ENCODE peak calls at places on chromosomes 5 and 9, in nine cellular contexts. O, E, D, G, X, W, M, P and A are unnamed samples.

GRCh38 chr9:129489838-129490582 is 130.9 kb downstream of the C9orf50 start:
- DNase-seq in O (no peak), E (no peak), D (peak; percentile 34), G (no peak), X (no peak), W (no peak), M (peak; percentile 78), P (no peak), A (peak; percentile 64)

GRCh38 chr5:68429510-68429909 is 214.0 kb downstream of the PIK3R1 start:
- DNase-seq in O (no peak), E (no peak), D (no peak), G (no peak), X (no peak), W (no peak), M (no peak), P (no peak), A (no peak)

GRCh38 chr5:132807163-132807838 is 5.8 kb upstream of the SOWAHA start:
- DNase-seq in O (no peak), E (no peak), D (peak; percentile 84), G (no peak), X (no peak), W (peak; percentile 48), M (no peak), P (no peak), A (no peak)

GRCh38 chr5:81838307-81838906 is 87.5 kb upstream of the SSBP2 start:
- DNase-seq in O (no peak), E (no peak), D (peak; percentile 42), G (peak; percentile 49), X (no peak), W (peak; percentile 68), M (peak; percentile 50), P (no peak), A (no peak)

GRCh38 chr5:111278824-111279504 is 54.8 kb downstream of the CAMK4 start:
- DNase-seq in O (peak; percentile 49), E (peak; percentile 41), D (peak; percentile 72), G (peak; percentile 65), X (peak; percentile 61), W (peak; percentile 85), M (peak; percentile 87), P (no peak), A (peak; percentile 82)

GRCh38 chr5:114361724-114362196 is at the start of gene KCNN2:
- DNase-seq in O (peak; percentile 83), E (no peak), D (peak; percentile 96), G (peak; percentile 3), X (peak; percentile 86), W (no peak), M (no peak), P (peak; percentile 53), A (no peak)

GRCh38 chr9:133584559-133585476 is 24.4 kb downstream of the FAM163B start:
- DNase-seq in O (no peak), E (no peak), D (no peak), G (no peak), X (no peak), W (no peak), M (no peak), P (no peak), A (no peak)

GRCh38 chr9:134698587-134699342 is 57.2 kb downstream of the COL5A1 start:
- DNase-seq in O (peak; percentile 67), E (peak; percentile 69), D (peak; percentile 73), G (peak; percentile 52), X (peak; percentile 65), W (peak; percentile 81), M (peak; percentile 16), P (no peak), A (no peak)

GRCh38 chr5:86557920-86558319 is 59.8 kb upstream of the COX7C start:
- DNase-seq in O (no peak), E (no peak), D (no peak), G (no peak), X (no peak), W (no peak), M (no peak), P (no peak), A (no peak)

GRCh38 chr9:18338042-18338441 is 135.9 kb upstream of the ADAMTSL1 start:
- DNase-seq in O (no peak), E (no peak), D (no peak), G (no peak), X (no peak), W (no peak), M (no peak), P (no peak), A (no peak)

GRCh38 chr9:35811364-35812024 is 568 bp downstream of the SPAG8 start:
- DNase-seq in O (peak; percentile 46), E (no peak), D (peak; percentile 54), G (no peak), X (no peak), W (no peak), M (no peak), P (no peak), A (no peak)

GRCh38 chr5:14217587-14217986 is 74.4 kb downstream of the TRIO start:
- DNase-seq in O (peak; percentile 32), E (no peak), D (no peak), G (no peak), X (no peak), W (no peak), M (no peak), P (no peak), A (no peak)

GRCh38 chr9:121222524-121223171 is 21.0 kb upstream of the RAB14 start:
- DNase-seq in O (no peak), E (no peak), D (peak; percentile 35), G (peak; percentile 61), X (no peak), W (peak; percentile 66), M (no peak), P (no peak), A (no peak)

GRCh38 chr9:93133641-93134017 is 422 bp downstream of the NINJ1 start:
- DNase-seq in O (peak; percentile 75), E (peak; percentile 58), D (peak; percentile 88), G (peak; percentile 42), X (peak; percentile 81), W (peak; percentile 67), M (no peak), P (peak; percentile 66), A (peak; percentile 59)

GRCh38 chr5:180807654-180808414 is 5.2 kb upstream of the MGAT1 start:
- DNase-seq in O (no peak), E (no peak), D (no peak), G (no peak), X (peak; percentile 13), W (no peak), M (no peak), P (no peak), A (no peak)
- H3K4me3 ChIP-seq in O (peak overlapping the region; percentile 77), E (peak overlapping the region; percentile 95), D (no peak overlapping the region), G (peak overlapping the region; percentile 74), X (no peak overlapping the region), W (peak overlapping the region; percentile 93), M (peak overlapping the region; percentile 88), P (peak overlapping the region; percentile 93), A (peak overlapping the region; percentile 69)

GRCh38 chr5:75672616-75673015 is 44.6 kb downstream of the POC5 start:
- DNase-seq in O (no peak), E (no peak), D (no peak), G (no peak), X (no peak), W (no peak), M (no peak), P (no peak), A (no peak)
- H3K27me3 ChIP-seq in O (no peaks in the 10 kb centered on the region), E (no peaks in the 10 kb centered on the region), D (no peaks in the 10 kb centered on the region), G (no peaks in the 10 kb centered on the region), X (no peaks in the 10 kb centered on the region), W (no peaks in the 10 kb centered on the region), M (no peaks in the 10 kb centered on the region), P (no peaks in the 10 kb centered on the region), A (no peaks in the 10 kb centered on the region)

GRCh38 chr9:37904647-37905505 is 949 bp upstream of the SLC25A51 start:
- DNase-seq in O (no peak), E (no peak), D (peak; percentile 32), G (no peak), X (no peak), W (no peak), M (no peak), P (no peak), A (no peak)

GRCh38 chr9:37905776-37906175 is 1.8 kb upstream of the SLC25A51 start:
- DNase-seq in O (no peak), E (no peak), D (no peak), G (no peak), X (no peak), W (no peak), M (no peak), P (no peak), A (no peak)

GRCh38 chr9:37908283-37908682 is 4.4 kb upstream of the SLC25A51 start:
- DNase-seq in O (no peak), E (no peak), D (no peak), G (no peak), X (no peak), W (no peak), M (no peak), P (no peak), A (no peak)

GRCh38 chr9:37908698-37909186 is 4.8 kb upstream of the SLC25A51 start:
- DNase-seq in O (no peak), E (no peak), D (peak; percentile 45), G (peak; percentile 76), X (no peak), W (no peak), M (no peak), P (no peak), A (no peak)

DNA sequence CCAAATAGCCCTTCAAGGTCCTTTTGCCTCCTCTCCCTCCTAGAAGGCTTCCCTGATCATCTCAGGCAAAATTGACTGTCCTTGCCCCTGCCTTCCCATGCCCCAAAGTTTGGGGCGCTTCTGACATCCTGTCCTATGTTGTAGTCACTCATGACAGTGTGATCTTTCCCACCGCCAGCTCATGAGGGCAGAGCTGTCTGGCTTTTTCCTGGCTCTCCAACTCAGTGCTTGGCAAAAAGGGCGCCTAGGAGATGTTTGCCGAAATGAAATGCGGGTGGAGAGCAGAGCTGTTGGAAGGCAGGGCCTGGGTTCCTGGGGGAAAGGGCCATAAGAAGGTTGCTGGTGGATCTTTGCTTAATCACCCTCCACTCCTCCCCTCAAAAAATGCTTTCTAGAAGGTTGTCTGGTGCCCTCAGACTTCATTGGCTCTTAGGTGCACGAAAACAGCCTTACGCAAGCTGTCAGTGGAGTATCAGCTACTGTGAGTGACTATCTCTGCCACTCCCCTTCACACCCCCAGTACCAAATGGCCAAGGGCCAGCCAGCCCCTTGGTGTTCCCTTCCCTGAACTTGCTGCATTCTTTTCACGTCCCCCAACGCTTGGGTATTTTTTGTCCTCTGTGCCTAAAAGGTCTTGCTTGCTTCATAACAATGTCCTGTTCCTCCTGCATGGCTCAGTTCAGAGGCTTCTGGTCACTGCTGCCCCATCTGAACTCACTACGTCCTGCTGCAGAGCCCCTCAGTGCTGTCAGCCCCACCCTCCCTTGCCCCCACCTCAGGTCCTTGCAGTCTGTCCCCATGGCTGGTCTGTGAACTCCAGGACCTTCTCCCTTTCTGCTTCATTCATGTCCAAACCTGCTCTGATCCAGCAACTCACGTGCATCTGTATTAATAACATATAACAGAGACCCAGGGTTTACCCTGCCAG is 2.6 kb upstream of the SLC25A51 start:
- DNase-seq in O (no peak), E (no peak), D (no peak), G (no peak), X (no peak), W (no peak), M (no peak), P (no peak), A (no peak)
- H3K4me3 ChIP-seq in O (no peak overlapping the region), E (no peak overlapping the region), D (no peak overlapping the region), G (no peak overlapping the region), X (no peak overlapping the region), W (no peak overlapping the region), M (no peak overlapping the region), P (no peak overlapping the region), A (no peak overlapping the region)

DNA sequence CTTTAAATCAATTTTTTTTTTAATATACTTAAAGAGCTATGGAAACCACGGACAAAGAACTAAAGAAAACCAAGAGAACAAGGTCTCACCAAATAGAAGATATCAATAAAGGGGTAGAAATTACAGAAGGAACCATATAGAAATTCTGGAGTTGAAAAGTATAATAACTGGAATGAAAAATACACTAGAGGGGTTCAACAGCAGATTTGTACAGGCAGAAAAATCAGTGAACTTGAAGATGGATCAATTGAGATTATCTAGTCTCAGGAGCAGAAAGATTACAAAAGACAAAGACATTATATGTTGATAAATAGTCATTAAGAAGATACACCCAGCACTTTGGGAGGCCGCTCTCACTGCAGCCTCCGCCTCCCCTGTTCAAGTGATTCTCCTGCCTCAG is 56.1 kb downstream of the GAPVD1 start:
- DNase-seq in O (no peak), E (no peak), D (no peak), G (no peak), X (no peak), W (peak; percentile 48), M (no peak), P (no peak), A (no peak)
- H3K27me3 ChIP-seq in O (no peaks in the 10 kb centered on the region), E (no peaks in the 10 kb centered on the region), D (no peaks in the 10 kb centered on the region), G (no peaks in the 10 kb centered on the region), X (no peaks in the 10 kb centered on the region), W (no peaks in the 10 kb centered on the region), M (no peaks in the 10 kb centered on the region), P (no peaks in the 10 kb centered on the region), A (no peaks in the 10 kb centered on the region)